ENCODE peak calls at places on chromosomes 1 and 21, in nine cellular contexts. U is NCI-H2081, Q is T47D, O is progenitor cell of endocrine pancreas, I is activated T-cell treated with anti-CD3 and anti-CD28 coated beads for 1 hour, D is fibroblast of pulmonary artery, E is GM23248, P is endothelial cell, J is GM20000. A is an unnamed sample.
A peak's percentile ranks its signal among the peaks of the same experiment; 100 is the strongest.

GRCh38 chr1:38589036-38589435 is 270.5 kb downstream of the RRAGC start:
- DNase-seq in U (no peak), Q (no peak), J (no peak), P (no peak), E (peak; percentile 6), D (peak; percentile 17), O (no peak), I (no peak), A (peak; percentile 27)

GRCh38 chr1:192807968-192808587 is 761 bp upstream of the RGS2 start:
- DNase-seq in P (no peak), D (peak; percentile 77), I (peak; percentile 0), Q (no peak), E (peak; percentile 76), J (no peak), U (peak; percentile 36), O (no peak), A (peak; percentile 77)

GRCh38 chr1:18915341-18915740 is 13.0 kb upstream of the ALDH4A1 start:
- DNase-seq in P (no peak), D (no peak), O (no peak), Q (no peak), I (no peak), U (no peak), J (no peak), E (no peak), A (no peak)

GRCh38 chr1:22043175-22043769 is 9.2 kb upstream of the CDC42 start:
- DNase-seq in P (no peak), U (no peak), D (no peak), I (no peak), J (no peak), Q (no peak), E (no peak), O (no peak), A (no peak)

GRCh38 chr1:62589321-62589720 is 8.0 kb upstream of the ANGPTL3 start:
- DNase-seq in P (no peak), E (no peak), Q (no peak), U (no peak), J (no peak), D (peak; percentile 30), I (no peak), O (no peak), A (peak; percentile 50)

GRCh38 chr1:119139857-119140176 is 636 bp downstream of the WARS2 start:
- DNase-seq in I (no peak), Q (no peak), E (no peak), D (no peak), J (no peak), P (no peak), O (no peak), U (peak; percentile 72), A (no peak)

GRCh38 chr1:227316941-227317540 is 1.3 kb downstream of the CDC42BPA start:
- DNase-seq in I (no peak), E (peak; percentile 66), D (peak; percentile 35), P (no peak), J (no peak), O (no peak), Q (peak; percentile 37), U (peak; percentile 36), A (peak; percentile 39)

GRCh38 chr1:165287329-165287728 is 69.2 kb downstream of the LMX1A start:
- DNase-seq in E (no peak), J (no peak), D (no peak), Q (no peak), P (no peak), O (no peak), U (no peak), I (no peak), A (no peak)

GRCh38 chr1:174626031-174627020 is 178.6 kb downstream of the GPR52 start:
- DNase-seq in I (no peak), O (no peak), U (peak; percentile 33), J (no peak), P (no peak), Q (no peak), E (peak; percentile 78), D (peak; percentile 35), A (peak; percentile 35)

GRCh38 chr1:110425611-110426152 is 18.2 kb upstream of the LAMTOR5 start:
- DNase-seq in O (no peak), J (no peak), U (no peak), I (no peak), P (no peak), Q (no peak), D (no peak), E (peak; percentile 12), A (no peak)

GRCh38 chr1:39272027-39272790 is 67.7 kb downstream of the MACF1 start:
- DNase-seq in J (peak; percentile 46), Q (no peak), I (no peak), P (no peak), O (no peak), U (peak; percentile 76), E (no peak), D (peak; percentile 31), A (no peak)

GRCh38 chr1:234925440-234926251 is 203.0 kb downstream of the TOMM20 start:
- DNase-seq in J (no peak), E (peak; percentile 98), P (no peak), I (no peak), U (no peak), Q (peak; percentile 49), O (no peak), D (peak; percentile 97), A (peak; percentile 100)

GRCh38 chr1:116508984-116509980 is 61.5 kb downstream of the CD58 start:
- DNase-seq in E (peak; percentile 90), D (peak; percentile 85), O (no peak), P (no peak), I (no peak), U (no peak), J (no peak), Q (no peak), A (peak; percentile 64)

GRCh38 chr21:26835027-26835713 is 10.0 kb downstream of the ADAMTS1 start:
- DNase-seq in J (no peak), O (no peak), I (no peak), D (peak; percentile 60), U (no peak), Q (no peak), E (peak; percentile 81), P (no peak), A (peak; percentile 89)

GRCh38 chr1:101174722-101175121 is 62.1 kb upstream of the S1PR1 start:
- DNase-seq in Q (no peak), E (peak; percentile 93), D (peak; percentile 71), O (no peak), J (no peak), I (no peak), U (no peak), P (no peak), A (peak; percentile 92)

GRCh38 chr1:41665962-41666917 is 181.8 kb upstream of the EDN2 start:
- DNase-seq in Q (no peak), E (no peak), I (no peak), O (no peak), J (no peak), D (no peak), P (no peak), U (no peak), A (no peak)

GRCh38 chr1:208161656-208162375 is 82.4 kb downstream of the PLXNA2 start:
- DNase-seq in O (no peak), Q (no peak), P (no peak), D (no peak), E (peak; percentile 60), J (no peak), I (no peak), U (peak; percentile 18), A (peak; percentile 88)

GRCh38 chr1:240611619-240612490 is at the start of gene GREM2:
- DNase-seq in O (peak; percentile 46), P (peak; percentile 53), U (peak; percentile 70), E (peak; percentile 94), Q (no peak), D (peak; percentile 58), J (peak; percentile 46), I (peak; percentile 9), A (peak; percentile 94)

GRCh38 chr1:105137543-105138444 is 1388.1 kb downstream of the AMY1C start:
- DNase-seq in I (no peak), E (peak; percentile 11), Q (peak; percentile 28), J (peak; percentile 7), O (no peak), U (no peak), D (no peak), P (peak; percentile 62), A (no peak)

GRCh38 chr1:45870500-45870899 is 67.1 kb downstream of the MAST2 start:
- DNase-seq in I (no peak), O (no peak), J (no peak), U (no peak), D (no peak), Q (no peak), E (peak; percentile 15), P (no peak), A (peak; percentile 45)

GRCh38 chr1:70475023-70475422 is 64.0 kb downstream of the CTH start:
- DNase-seq in P (no peak), U (no peak), D (no peak), O (no peak), J (no peak), Q (no peak), E (peak; percentile 54), I (no peak), A (no peak)

GRCh38 chr1:28115267-28115666 is 26.9 kb upstream of the EYA3 start:
- DNase-seq in U (no peak), O (no peak), J (no peak), Q (no peak), E (no peak), D (peak; percentile 48), P (no peak), I (no peak), A (peak; percentile 84)

GRCh38 chr1:54978528-54979326 is 1.7 kb upstream of the TMEM61 start:
- DNase-seq in E (no peak), J (no peak), U (peak; percentile 22), D (no peak), Q (no peak), P (no peak), I (no peak), O (no peak), A (no peak)

GRCh38 chr1:150560011-150560438 is 10.8 kb downstream of the ADAMTSL4 start:
- DNase-seq in E (peak; percentile 68), U (peak; percentile 70), I (peak; percentile 60), D (peak; percentile 68), O (peak; percentile 66), J (peak; percentile 89), Q (peak; percentile 90), P (peak; percentile 81), A (no peak)

GRCh38 chr1:205598841-205599666 is 32.8 kb downstream of the ELK4 start:
- DNase-seq in J (no peak), U (no peak), E (no peak), P (peak; percentile 50), I (no peak), Q (no peak), D (peak; percentile 98), O (no peak), A (peak; percentile 79)

GRCh38 chr1:204435246-204435885 is 23.7 kb upstream of the PPP1R15B start:
- DNase-seq in E (peak; percentile 88), Q (no peak), O (no peak), P (no peak), U (no peak), I (no peak), J (no peak), D (peak; percentile 77), A (peak; percentile 91)

GRCh38 chr1:221776495-221777413 is 34.9 kb upstream of the DUSP10 start:
- DNase-seq in O (no peak), I (no peak), Q (no peak), E (no peak), J (peak; percentile 29), P (no peak), D (no peak), U (no peak), A (no peak)